ENCODE peak calls at places on chromosomes 6 and 20, in five cellular contexts. U is stomach, J is mesendoderm, N is body of pancreas, S is fibroblast of lung. P is an unnamed sample.

GRCh38 chr6:1039191-1039590 is 272.7 kb upstream of the FOXQ1 start:
- DNase-seq in U (peak), J (no peak), N (peak), S (no peak), P (peak)

GRCh38 chr6:105553174-105553573 is 150.3 kb upstream of the PREP start:
- DNase-seq in U (no peak), J (no peak), N (no peak), S (no peak), P (peak)

GRCh38 chr6:159249150-159249549 is 80.0 kb downstream of the FNDC1 start:
- DNase-seq in U (no peak), J (no peak), N (no peak), S (peak), P (no peak)

GRCh38 chr6:5466459-5466858 is 205.1 kb downstream of the FARS2 start:
- DNase-seq in U (no peak), J (peak), N (no peak), S (peak), P (no peak)

GRCh38 chr6:26335631-26336323 is 29.2 kb upstream of the BTN3A2 start:
- DNase-seq in U (no peak), J (no peak), N (no peak), S (no peak), P (no peak)

GRCh38 chr20:18719426-18719825 is 94.2 kb upstream of the SCP2D1 start:
- DNase-seq in U (no peak), J (no peak), N (no peak), S (peak), P (no peak)

GRCh38 chr6:104689551-104690205 is 170.0 kb downstream of the HACE1 start:
- DNase-seq in U (no peak), J (peak), N (no peak), S (peak), P (peak)

GRCh38 chr6:145310116-145310515 is 425.2 kb downstream of the EPM2A start:
- DNase-seq in U (no peak), J (no peak), N (no peak), S (peak), P (no peak)

GRCh38 chr20:45867811-45868176 is 10.4 kb downstream of the ZSWIM3 start:
- DNase-seq in U (no peak), J (peak), N (no peak), S (peak), P (no peak)

GRCh38 chr20:19858972-19859371 is 100.9 kb downstream of the RIN2 start:
- DNase-seq in U (no peak), J (no peak), N (no peak), S (peak), P (no peak)
- H3K27ac ChIP-seq in U (peak), J (no peak), N (no peak), S (no peak), P (no peak)

DNA sequence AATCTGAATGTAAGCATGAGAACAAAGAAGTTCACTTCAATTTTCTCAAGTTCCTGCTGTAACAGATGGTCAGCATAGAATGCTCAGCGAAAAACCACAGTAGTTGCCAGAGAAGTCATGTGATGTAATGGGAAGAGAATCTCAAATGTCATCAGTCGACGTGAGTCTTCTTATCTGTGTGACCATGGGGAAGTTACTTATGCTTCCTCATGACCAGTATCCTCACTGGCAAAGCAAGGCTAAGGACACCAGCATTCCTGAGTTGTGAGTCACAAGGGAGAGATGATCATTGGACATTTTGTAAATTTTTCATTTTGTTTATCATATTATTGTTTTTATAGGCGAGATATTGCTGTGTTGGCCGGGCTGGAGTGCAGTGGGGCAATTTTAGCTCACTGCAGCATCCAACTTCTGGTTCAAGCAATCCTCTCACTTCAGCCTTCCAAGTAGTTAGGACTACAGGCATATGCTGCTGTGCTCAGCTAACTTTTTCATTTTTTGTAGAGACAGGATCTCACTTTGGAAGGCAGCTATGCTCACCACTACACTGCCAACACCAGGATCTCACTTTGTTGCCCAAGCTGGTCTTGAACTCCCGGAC is 21.9 kb downstream of the SGK1 start:
- DNase-seq in U (no peak), J (peak), N (no peak), S (peak), P (peak)
- H3K27ac ChIP-seq in U (peak), J (no peak), N (no peak), S (peak), P (peak)

GRCh38 chr20:25057234-25058050 is 497 bp downstream of the ACSS1 start:
- DNase-seq in U (peak), J (peak), N (peak), S (peak), P (peak)

GRCh38 chr20:25055711-25056492 is 2.0 kb downstream of the ACSS1 start:
- DNase-seq in U (peak), J (no peak), N (peak), S (peak), P (peak)

GRCh38 chr20:25058051-25058796 is at the start of gene ACSS1:
- DNase-seq in U (peak), J (no peak), N (peak), S (peak), P (peak)

GRCh38 chr20:25054995-25055629 is 2.8 kb downstream of the ACSS1 start:
- DNase-seq in U (peak), J (no peak), N (no peak), S (peak), P (peak)

DNA sequence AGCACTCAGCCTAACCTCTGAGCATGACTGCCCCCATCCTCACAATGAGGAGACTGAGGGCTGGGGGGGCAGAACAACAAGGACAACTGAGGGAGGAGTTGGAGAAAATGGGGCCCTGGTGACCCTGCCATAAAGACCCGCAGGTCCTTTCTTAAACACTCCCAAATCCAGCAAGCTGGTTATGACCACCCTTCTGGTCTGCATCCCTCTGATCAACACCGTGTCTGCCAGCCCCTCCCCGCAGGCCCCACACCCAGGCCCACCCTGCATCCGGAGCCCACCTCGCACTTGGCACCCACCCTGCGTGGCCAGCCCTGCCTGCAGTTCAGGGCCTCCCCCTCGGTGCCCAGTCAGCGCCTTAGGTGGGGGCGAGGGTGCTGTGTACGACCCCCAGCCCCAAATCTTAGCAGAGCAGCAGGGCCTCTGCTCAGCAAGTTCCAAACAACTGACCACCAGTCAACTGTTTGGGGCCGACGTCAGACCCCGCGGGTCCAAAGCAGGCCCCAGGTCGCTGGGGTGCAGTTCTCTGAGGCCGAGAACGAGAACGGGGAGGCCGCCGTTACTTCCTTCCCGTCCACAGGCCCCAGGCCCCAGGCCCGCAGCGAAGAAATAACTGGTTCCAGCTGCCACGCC is 1.2 kb downstream of the ACSS1 start:
- DNase-seq in U (peak), J (no peak), N (no peak), S (no peak), P (no peak)
- H3K27ac ChIP-seq in U (peak), J (no peak), N (peak), S (no peak), P (no peak)

DNA sequence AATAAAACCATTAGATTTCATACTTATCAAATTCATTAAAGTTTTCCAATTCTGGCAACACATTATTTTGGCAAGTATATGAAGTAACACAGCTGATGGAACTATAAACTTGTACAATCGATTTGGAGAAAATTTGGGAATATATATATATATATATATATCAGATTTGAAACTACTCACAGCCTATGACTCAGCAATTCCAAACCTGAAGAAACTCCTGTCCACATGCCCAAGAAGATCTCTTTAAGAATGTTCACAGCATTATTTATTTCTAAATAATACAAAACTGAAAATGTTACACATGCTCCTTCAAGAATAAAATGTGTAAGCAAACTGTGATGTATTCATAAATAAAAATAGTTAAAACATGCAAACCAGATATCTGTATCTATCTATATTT is 270.1 kb downstream of the TFAP2A start:
- DNase-seq in U (no peak), J (no peak), N (no peak), S (no peak), P (no peak)
- H3K27ac ChIP-seq in U (no peak), J (no peak), N (no peak), S (no peak), P (peak)

DNA sequence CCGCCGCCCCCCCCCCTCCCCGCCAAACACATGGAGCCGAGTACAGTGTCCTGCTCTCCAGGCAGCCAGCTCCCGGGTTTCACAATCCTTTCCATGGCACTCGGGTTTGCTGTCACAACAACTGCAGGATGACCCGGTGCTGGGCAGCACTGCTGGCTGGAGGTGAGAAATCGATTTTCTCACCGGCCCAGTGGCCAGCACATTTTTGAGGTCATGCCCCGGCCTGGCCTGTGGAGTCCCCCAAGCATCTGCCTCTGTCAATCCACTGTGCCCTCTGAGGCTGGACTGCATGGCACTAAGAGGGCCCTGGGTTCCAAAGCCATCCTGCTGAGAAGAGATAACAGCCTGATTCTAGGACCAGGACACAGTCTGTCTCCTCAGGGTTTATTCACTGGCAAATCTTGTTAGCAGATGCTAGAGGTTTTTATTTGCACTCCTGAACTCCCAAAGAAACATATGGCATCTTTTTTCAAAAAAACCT is 129.5 kb downstream of the NFATC2 start:
- DNase-seq in U (no peak), J (peak), N (no peak), S (no peak), P (no peak)
- H3K27ac ChIP-seq in U (peak), J (no peak), N (no peak), S (no peak), P (no peak)

GRCh38 chr6:39855356-39855995 is 63.3 kb downstream of the DAAM2 start:
- DNase-seq in U (no peak), J (no peak), N (no peak), S (peak), P (peak)

GRCh38 chr6:39852324-39852723 is 60.1 kb downstream of the DAAM2 start:
- DNase-seq in U (no peak), J (no peak), N (no peak), S (peak), P (no peak)

GRCh38 chr6:39849764-39850163 is 57.6 kb downstream of the DAAM2 start:
- DNase-seq in U (no peak), J (peak), N (no peak), S (no peak), P (no peak)

GRCh38 chr6:39850897-39851296 is 58.7 kb downstream of the DAAM2 start:
- DNase-seq in U (no peak), J (no peak), N (no peak), S (peak), P (no peak)

GRCh38 chr6:39853604-39854003 is 61.4 kb downstream of the DAAM2 start:
- DNase-seq in U (no peak), J (no peak), N (no peak), S (no peak), P (no peak)
- H3K27ac ChIP-seq in U (no peak), J (no peak), N (no peak), S (no peak), P (no peak)

DNA sequence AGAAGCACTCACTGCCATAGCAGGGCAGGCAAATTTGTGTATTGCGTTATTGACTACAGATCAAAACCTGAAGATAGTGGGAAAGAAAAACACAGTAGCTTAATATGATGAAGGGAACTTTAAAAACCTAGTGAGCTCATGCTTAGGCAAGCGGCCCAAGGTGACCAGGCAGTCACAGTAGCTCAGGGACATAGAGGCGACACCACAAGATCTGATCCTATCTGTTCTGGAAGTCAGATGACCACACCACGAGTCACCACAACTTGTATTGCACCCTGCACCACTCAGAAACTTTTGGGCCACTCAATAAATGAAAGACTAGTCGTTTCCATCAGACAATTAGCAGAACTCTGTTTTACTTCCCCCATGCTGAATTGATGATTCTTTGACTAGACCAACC is 4.9 kb downstream of the CLIC5 start:
- DNase-seq in U (no peak), J (no peak), N (no peak), S (no peak), P (no peak)
- H3K27ac ChIP-seq in U (peak), J (no peak), N (no peak), S (no peak), P (no peak)